ENCODE peak calls at places on chromosomes 5 and 9, in nine cellular contexts. U, P, C, N, F, X, D, H and Z are unnamed samples.

GRCh38 chr9:102911185-102911584 is 83.9 kb upstream of the CYLC2 start:
- DNase-seq in U (no peak), P (no peak), C (no peak), N (no peak), F (no peak), X (no peak), D (no peak), H (no peak), Z (no peak)

GRCh38 chr5:111830333-111830732 is 73.3 kb upstream of the NREP start:
- DNase-seq in U (no peak), P (no peak), C (no peak), N (peak), F (no peak), X (no peak), D (no peak), H (no peak), Z (no peak)

GRCh38 chr9:20189871-20190270 is 401.0 kb upstream of the SLC24A2 start:
- DNase-seq in U (peak), P (no peak), C (peak), N (no peak), F (no peak), X (no peak), D (no peak), H (no peak), Z (peak)

GRCh38 chr5:161686149-161686548 is 628 bp downstream of the GABRA6 start:
- DNase-seq in U (no peak), P (no peak), C (no peak), N (no peak), F (no peak), X (no peak), D (no peak), H (no peak), Z (no peak)

GRCh38 chr9:127586537-127586936 is 25.5 kb upstream of the STXBP1 start:
- DNase-seq in U (peak), P (peak), C (peak), N (no peak), F (peak), X (peak), D (no peak), H (no peak), Z (peak)

GRCh38 chr9:133519693-133520092 is 5.1 kb downstream of the MYMK start:
- DNase-seq in U (no peak), P (no peak), C (no peak), N (no peak), F (no peak), X (no peak), D (no peak), H (no peak), Z (no peak)

GRCh38 chr9:6356441-6356840 is 28.3 kb downstream of the TPD52L3 start:
- DNase-seq in U (no peak), P (no peak), C (no peak), N (no peak), F (no peak), X (no peak), D (no peak), H (no peak), Z (no peak)

GRCh38 chr9:20292002-20292401 is 330.3 kb downstream of the MLLT3 start:
- DNase-seq in U (no peak), P (no peak), C (no peak), N (peak), F (no peak), X (no peak), D (no peak), H (no peak), Z (no peak)

GRCh38 chr5:137341831-137342230 is 157.3 kb downstream of the SPOCK1 start:
- DNase-seq in U (no peak), P (no peak), C (no peak), N (no peak), F (no peak), X (no peak), D (no peak), H (no peak), Z (no peak)

GRCh38 chr5:171745602-171746001 is 40.0 kb upstream of the SMIM23 start:
- DNase-seq in U (no peak), P (no peak), C (no peak), N (no peak), F (no peak), X (no peak), D (no peak), H (no peak), Z (no peak)

GRCh38 chr5:78920604-78921003 is 64.5 kb downstream of the ARSB start:
- DNase-seq in U (no peak), P (no peak), C (no peak), N (peak), F (no peak), X (no peak), D (no peak), H (no peak), Z (no peak)

GRCh38 chr9:136177224-136177623 is 27.7 kb downstream of the LHX3 start:
- DNase-seq in U (no peak), P (no peak), C (no peak), N (no peak), F (no peak), X (no peak), D (no peak), H (no peak), Z (peak)

GRCh38 chr5:34511481-34511880 is 144.6 kb upstream of the RAI14 start:
- DNase-seq in U (no peak), P (no peak), C (no peak), N (no peak), F (no peak), X (no peak), D (no peak), H (no peak), Z (no peak)

GRCh38 chr9:91900057-91900816 is 49.8 kb downstream of the ROR2 start:
- DNase-seq in U (no peak), P (no peak), C (peak), N (no peak), F (no peak), X (no peak), D (no peak), H (peak), Z (peak)

GRCh38 chr9:21028476-21028875 is 3.0 kb downstream of the HACD4 start:
- DNase-seq in U (no peak), P (no peak), C (no peak), N (no peak), F (no peak), X (no peak), D (no peak), H (no peak), Z (no peak)

GRCh38 chr9:28289732-28290131 is 716.5 kb upstream of the C9orf72 start:
- DNase-seq in U (no peak), P (no peak), C (no peak), N (no peak), F (no peak), X (no peak), D (no peak), H (no peak), Z (no peak)

GRCh38 chr9:20865357-20865756 is 166.1 kb downstream of the HACD4 start:
- DNase-seq in U (no peak), P (no peak), C (no peak), N (no peak), F (no peak), X (no peak), D (no peak), H (no peak), Z (no peak)

GRCh38 chr5:17365756-17366155 is 132.3 kb upstream of the TAF11L2 start:
- DNase-seq in U (no peak), P (no peak), C (no peak), N (peak), F (no peak), X (no peak), D (peak), H (no peak), Z (peak)

GRCh38 chr9:126144617-126145456 is 181.8 kb upstream of the MVB12B start:
- DNase-seq in U (no peak), P (no peak), C (no peak), N (no peak), F (peak), X (no peak), D (no peak), H (no peak), Z (no peak)

GRCh38 chr9:115364991-115365390 is 247.0 kb upstream of the TNC start:
- DNase-seq in U (no peak), P (no peak), C (no peak), N (peak), F (no peak), X (no peak), D (peak), H (no peak), Z (no peak)

GRCh38 chr5:115098041-115098702 is 71.5 kb downstream of the TRIM36 start:
- DNase-seq in U (no peak), P (peak), C (peak), N (peak), F (no peak), X (no peak), D (peak), H (no peak), Z (peak)

GRCh38 chr5:7926296-7926695 is 57.3 kb downstream of the MTRR start:
- DNase-seq in U (no peak), P (no peak), C (no peak), N (peak), F (no peak), X (no peak), D (peak), H (no peak), Z (no peak)

GRCh38 chr9:115250646-115251045 is 132.7 kb upstream of the TNC start:
- DNase-seq in U (no peak), P (no peak), C (no peak), N (peak), F (no peak), X (no peak), D (peak), H (no peak), Z (no peak)

GRCh38 chr9:36940881-36941280 is 93.2 kb downstream of the PAX5 start:
- DNase-seq in U (peak), P (no peak), C (no peak), N (no peak), F (no peak), X (no peak), D (no peak), H (no peak), Z (peak)

GRCh38 chr9:97658707-97659106 is 25.1 kb downstream of the NCBP1 start:
- DNase-seq in U (no peak), P (no peak), C (no peak), N (no peak), F (no peak), X (no peak), D (no peak), H (no peak), Z (no peak)

GRCh38 chr9:127450831-127451680 is at the start of the genes LRSAM1 and RPL12:
- DNase-seq in U (peak), P (peak), C (peak), N (peak), F (peak), X (peak), D (peak), H (peak), Z (peak)

GRCh38 chr9:88498880-88499279 is 36.1 kb upstream of the NXNL2 start:
- DNase-seq in U (no peak), P (no peak), C (no peak), N (no peak), F (no peak), X (no peak), D (no peak), H (no peak), Z (no peak)

GRCh38 chr9:88502552-88503034 is 32.4 kb upstream of the NXNL2 start:
- DNase-seq in U (no peak), P (no peak), C (no peak), N (no peak), F (no peak), X (no peak), D (no peak), H (no peak), Z (no peak)

GRCh38 chr9:88503845-88504764 is 30.9 kb upstream of the NXNL2 start:
- DNase-seq in U (no peak), P (no peak), C (no peak), N (no peak), F (no peak), X (no peak), D (no peak), H (no peak), Z (no peak)

GRCh38 chr9:88503101-88503844 is 31.7 kb upstream of the NXNL2 start:
- DNase-seq in U (no peak), P (no peak), C (no peak), N (no peak), F (no peak), X (no peak), D (no peak), H (no peak), Z (no peak)

GRCh38 chr9:88501086-88501485 is 33.9 kb upstream of the NXNL2 start:
- DNase-seq in U (no peak), P (no peak), C (no peak), N (no peak), F (no peak), X (no peak), D (no peak), H (no peak), Z (no peak)
- H3K27ac ChIP-seq in U (no peak), P (no peak), C (no peak), N (no peak), F (no peak), X (no peak), D (no peak), H (no peak), Z (no peak)

DNA sequence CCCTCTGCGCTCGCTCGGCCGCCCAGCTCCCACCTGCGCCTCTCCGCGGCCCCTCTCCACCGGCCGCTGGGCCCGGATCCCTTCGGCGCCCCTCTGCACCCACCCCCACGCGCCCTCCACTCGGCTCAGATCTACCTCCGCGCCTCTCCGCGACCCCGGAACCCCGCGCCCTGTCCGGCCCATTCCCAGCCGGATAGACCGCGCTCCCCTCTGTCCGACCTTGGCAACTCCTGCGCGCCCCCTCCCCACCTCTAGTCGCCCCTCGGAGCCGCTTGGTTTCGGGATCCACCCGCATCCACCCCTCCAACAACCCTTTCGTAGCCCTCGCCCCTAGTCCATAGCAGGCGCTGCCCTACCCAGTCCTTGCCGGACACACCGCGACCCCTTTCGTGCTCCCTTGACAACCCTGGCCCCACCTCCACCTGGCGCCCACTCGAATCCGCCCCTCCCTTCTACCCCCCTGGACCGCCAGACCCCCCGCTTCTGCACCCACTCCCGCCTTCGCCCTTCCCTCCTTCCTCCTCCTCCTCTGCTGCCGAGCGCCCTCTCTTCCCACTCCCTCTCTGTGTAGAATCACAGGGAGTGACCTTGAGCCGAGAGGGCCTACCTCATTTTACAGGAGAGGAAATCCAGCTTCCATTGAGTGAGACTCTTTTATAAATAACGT is 496 bp upstream of the AK3 start:
- DNase-seq in U (peak), P (peak), C (peak), N (no peak), F (peak), X (peak), D (no peak), H (peak), Z (no peak)
- TF ChIP-seq CTCF in U (no peak), P (no peak), C (no peak), N (no peak), F (no peak), X (no peak), D (no peak), H (no peak), Z (no peak)

GRCh38 chr5:58891971-58892343 is 309.1 kb downstream of the RAB3C start:
- DNase-seq in U (no peak), P (no peak), C (no peak), N (no peak), F (no peak), X (no peak), D (no peak), H (no peak), Z (no peak)
- H3K27ac ChIP-seq in U (no peak), P (no peak), C (no peak), N (no peak), F (peak), X (no peak), D (no peak), H (peak), Z (no peak)

GRCh38 chr5:60961685-60962084 is 16.7 kb downstream of the NDUFAF2 start:
- DNase-seq in U (no peak), P (no peak), C (no peak), N (peak), F (no peak), X (no peak), D (no peak), H (no peak), Z (no peak)

GRCh38 chr5:60958088-60958487 is 13.1 kb downstream of the NDUFAF2 start:
- DNase-seq in U (no peak), P (no peak), C (no peak), N (no peak), F (no peak), X (no peak), D (no peak), H (no peak), Z (no peak)

GRCh38 chr5:60960591-60960990 is 15.6 kb downstream of the NDUFAF2 start:
- DNase-seq in U (no peak), P (no peak), C (no peak), N (no peak), F (no peak), X (no peak), D (no peak), H (no peak), Z (no peak)

GRCh38 chr5:60958712-60959111 is 13.7 kb downstream of the NDUFAF2 start:
- DNase-seq in U (no peak), P (no peak), C (no peak), N (no peak), F (no peak), X (no peak), D (no peak), H (no peak), Z (no peak)

DNA sequence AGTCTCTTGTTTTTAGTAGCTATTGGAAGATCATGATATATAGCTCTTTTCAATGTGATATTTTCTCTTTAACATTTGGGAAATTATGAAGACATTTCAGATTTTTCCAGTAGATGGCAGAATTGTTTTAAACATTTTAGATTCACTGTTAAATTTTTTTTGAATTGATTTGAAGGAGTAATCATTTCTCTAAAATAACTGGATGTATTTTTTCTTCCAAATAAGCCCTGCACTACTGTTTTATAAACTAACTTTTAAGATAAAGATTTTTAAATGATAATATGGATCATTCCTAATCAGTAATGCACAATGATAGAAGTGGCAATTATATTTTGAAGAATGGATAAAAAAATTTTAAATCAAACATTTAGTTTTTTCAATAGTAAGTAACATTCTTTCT is 14.2 kb downstream of the NDUFAF2 start:
- DNase-seq in U (no peak), P (no peak), C (no peak), N (no peak), F (no peak), X (no peak), D (no peak), H (no peak), Z (no peak)
- TF ChIP-seq CTCF in U (no peak), P (no peak), C (no peak), N (peak), F (no peak), X (peak), D (peak), H (no peak), Z (no peak)

DNA sequence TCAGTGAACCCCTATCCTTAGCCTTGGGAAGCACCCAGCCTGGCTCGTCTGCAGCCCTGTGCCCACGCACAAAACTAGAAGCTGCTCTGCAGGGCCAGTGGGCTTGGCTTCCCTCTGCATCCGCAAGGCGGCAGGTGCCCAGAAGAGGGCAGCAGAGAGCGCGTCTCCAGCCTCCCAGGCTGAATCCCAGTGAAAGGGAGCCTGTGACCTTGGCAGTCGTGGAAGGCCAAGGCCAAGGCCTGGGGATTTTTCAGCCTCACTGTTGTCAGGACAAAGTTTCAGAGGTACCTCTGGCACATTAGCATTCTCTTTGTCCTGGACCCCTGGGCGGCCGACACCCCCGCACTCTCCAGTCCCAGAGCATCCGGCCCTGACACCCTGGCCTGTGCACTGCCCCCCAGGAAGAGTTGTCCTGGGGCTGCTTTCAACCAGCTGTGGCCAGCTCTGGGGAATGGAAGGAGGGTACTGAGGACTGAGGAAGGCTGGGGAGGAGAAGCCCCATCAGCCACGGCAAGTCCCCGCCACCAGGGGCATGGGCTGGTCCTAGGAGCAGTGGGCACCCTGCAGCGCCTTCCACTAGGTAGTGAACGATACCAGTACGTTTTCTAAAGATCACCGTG is 63.6 kb upstream of the IL17B start:
- DNase-seq in U (peak), P (peak), C (peak), N (no peak), F (peak), X (peak), D (peak), H (peak), Z (peak)
- H3K27ac ChIP-seq in U (peak), P (peak), C (peak), N (peak), F (peak), X (no peak), D (peak), H (no peak), Z (no peak)

GRCh38 chr5:37871023-37871815 is 31.4 kb upstream of the GDNF start:
- DNase-seq in U (no peak), P (no peak), C (no peak), N (peak), F (no peak), X (no peak), D (peak), H (no peak), Z (no peak)

GRCh38 chr5:37869221-37869620 is 29.4 kb upstream of the GDNF start:
- DNase-seq in U (no peak), P (no peak), C (no peak), N (no peak), F (no peak), X (no peak), D (no peak), H (no peak), Z (no peak)

DNA sequence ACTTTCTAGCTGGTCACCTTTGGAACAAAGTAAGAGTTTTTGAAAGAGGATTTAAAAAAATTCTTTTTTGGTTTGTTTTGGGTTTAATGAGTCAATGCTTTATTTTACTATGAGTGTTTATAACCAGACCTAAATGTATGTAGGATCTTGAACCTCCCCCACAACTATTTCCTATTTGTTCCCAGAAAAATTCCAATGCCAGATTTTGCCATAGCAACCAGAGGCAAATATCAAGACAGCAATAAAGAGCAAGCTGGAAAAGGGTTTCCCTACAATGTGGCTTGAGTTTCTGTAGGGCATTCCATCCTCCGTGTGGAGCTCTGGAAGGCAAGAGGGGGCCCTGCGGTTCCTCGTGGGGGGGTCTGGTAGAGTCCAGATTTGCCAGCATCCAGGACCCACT is 27.8 kb upstream of the GDNF start:
- DNase-seq in U (no peak), P (no peak), C (no peak), N (peak), F (no peak), X (no peak), D (no peak), H (no peak), Z (no peak)
- TF ChIP-seq CTCF in U (no peak), P (no peak), C (no peak), N (no peak), F (no peak), X (no peak), D (no peak), H (no peak), Z (no peak)